ENCODE peak calls at places on chromosomes 2 and 18, in six cellular contexts. One of them, this sample, is unnamed.

GRCh38 chr2:42834161-42834560 is 41.8 kb upstream of the HAAO start:
- DNase-seq in BE2C: no peak
- DNase-seq in fibroblast of lung: no peak
- DNase-seq in left ventricle myocardium inferior: no peak
- DNase-seq in tibial nerve: no peak
- DNase-seq in AG04450: no peak
- DNase-seq in this sample: peak; percentile 58

GRCh38 chr2:194343167-194343566 is 1313.9 kb upstream of the SLC39A10 start:
- DNase-seq in AG04450: no peak
- DNase-seq in BE2C: no peak
- DNase-seq in tibial nerve: no peak
- DNase-seq in left ventricle myocardium inferior: no peak
- DNase-seq in fibroblast of lung: no peak
- DNase-seq in this sample: no peak

GRCh38 chr2:105114551-105114950 is 76.7 kb downstream of the MRPS9 start:
- DNase-seq in BE2C: no peak
- DNase-seq in left ventricle myocardium inferior: no peak
- DNase-seq in tibial nerve: no peak
- DNase-seq in AG04450: peak; percentile 48
- DNase-seq in fibroblast of lung: peak; percentile 67
- DNase-seq in this sample: no peak

GRCh38 chr2:189982777-189983394 is 79.6 kb downstream of the MSTN start:
- DNase-seq in AG04450: no peak
- DNase-seq in tibial nerve: no peak
- DNase-seq in BE2C: peak; percentile 12
- DNase-seq in left ventricle myocardium inferior: no peak
- DNase-seq in fibroblast of lung: no peak
- DNase-seq in this sample: no peak

GRCh38 chr2:30310411-30310810 is 79.1 kb downstream of the LBH start:
- DNase-seq in tibial nerve: no peak
- DNase-seq in AG04450: no peak
- DNase-seq in BE2C: no peak
- DNase-seq in left ventricle myocardium inferior: no peak
- DNase-seq in fibroblast of lung: no peak
- DNase-seq in this sample: no peak

GRCh38 chr18:31250902-31251301 is 67.1 kb upstream of the DSG1 start:
- DNase-seq in tibial nerve: no peak
- DNase-seq in AG04450: no peak
- DNase-seq in fibroblast of lung: no peak
- DNase-seq in left ventricle myocardium inferior: no peak
- DNase-seq in BE2C: no peak
- DNase-seq in this sample: no peak

GRCh38 chr2:110931648-110932047 is 189.1 kb upstream of the BCL2L11 start:
- DNase-seq in fibroblast of lung: peak; percentile 34
- DNase-seq in AG04450: no peak
- DNase-seq in left ventricle myocardium inferior: no peak
- DNase-seq in tibial nerve: no peak
- DNase-seq in BE2C: no peak
- DNase-seq in this sample: no peak

GRCh38 chr2:129504646-129505045 is 474.8 kb upstream of the RAB6C start:
- DNase-seq in AG04450: no peak
- DNase-seq in BE2C: no peak
- DNase-seq in tibial nerve: no peak
- DNase-seq in fibroblast of lung: no peak
- DNase-seq in left ventricle myocardium inferior: no peak
- DNase-seq in this sample: no peak

GRCh38 chr2:207891222-207891844 is 121.6 kb upstream of the FZD5 start:
- DNase-seq in tibial nerve: no peak
- DNase-seq in fibroblast of lung: no peak
- DNase-seq in BE2C: no peak
- DNase-seq in AG04450: no peak
- DNase-seq in left ventricle myocardium inferior: no peak
- DNase-seq in this sample: no peak

GRCh38 chr2:239953418-239954061 is 71.6 kb downstream of the NDUFA10 start:
- DNase-seq in tibial nerve: no peak
- DNase-seq in BE2C: no peak
- DNase-seq in left ventricle myocardium inferior: peak; percentile 22
- DNase-seq in AG04450: no peak
- DNase-seq in fibroblast of lung: peak; percentile 74
- DNase-seq in this sample: no peak

GRCh38 chr2:29113891-29114321 is 1.3 kb upstream of the CLIP4 start:
- DNase-seq in BE2C: peak; percentile 71
- DNase-seq in left ventricle myocardium inferior: peak; percentile 42
- DNase-seq in tibial nerve: peak; percentile 74
- DNase-seq in fibroblast of lung: peak; percentile 83
- DNase-seq in AG04450: no peak
- DNase-seq in this sample: no peak

GRCh38 chr2:157221394-157221988 is 36.0 kb upstream of the GALNT5 start:
- DNase-seq in left ventricle myocardium inferior: no peak
- DNase-seq in BE2C: no peak
- DNase-seq in fibroblast of lung: no peak
- DNase-seq in AG04450: no peak
- DNase-seq in tibial nerve: no peak
- DNase-seq in this sample: no peak

GRCh38 chr2:205352593-205352992 is 329.7 kb upstream of the NRP2 start:
- DNase-seq in BE2C: no peak
- DNase-seq in fibroblast of lung: peak; percentile 41
- DNase-seq in tibial nerve: no peak
- DNase-seq in AG04450: no peak
- DNase-seq in left ventricle myocardium inferior: no peak
- DNase-seq in this sample: no peak

GRCh38 chr2:55489467-55490062 is 30.0 kb upstream of the CFAP36 start:
- DNase-seq in BE2C: no peak
- DNase-seq in tibial nerve: no peak
- DNase-seq in left ventricle myocardium inferior: no peak
- DNase-seq in fibroblast of lung: no peak
- DNase-seq in AG04450: no peak
- DNase-seq in this sample: no peak

GRCh38 chr2:74206180-74206688 is 7.8 kb downstream of the MTHFD2 start:
- DNase-seq in fibroblast of lung: peak; percentile 38
- DNase-seq in tibial nerve: peak; percentile 25
- DNase-seq in BE2C: no peak
- DNase-seq in left ventricle myocardium inferior: no peak
- DNase-seq in AG04450: no peak
- DNase-seq in this sample: no peak

GRCh38 chr2:70957838-70958237 is 20.6 kb upstream of the ANKRD53 start:
- DNase-seq in AG04450: no peak
- DNase-seq in tibial nerve: no peak
- DNase-seq in BE2C: no peak
- DNase-seq in fibroblast of lung: no peak
- DNase-seq in left ventricle myocardium inferior: no peak
- DNase-seq in this sample: no peak

GRCh38 chr2:66239655-66240054 is 195.3 kb upstream of the MEIS1 start:
- DNase-seq in fibroblast of lung: no peak
- DNase-seq in left ventricle myocardium inferior: peak; percentile 40
- DNase-seq in BE2C: no peak
- DNase-seq in AG04450: no peak
- DNase-seq in tibial nerve: no peak
- DNase-seq in this sample: no peak

GRCh38 chr2:52879561-52879960 is 888.0 kb upstream of the CHAC2 start:
- DNase-seq in tibial nerve: no peak
- DNase-seq in left ventricle myocardium inferior: no peak
- DNase-seq in BE2C: no peak
- DNase-seq in fibroblast of lung: peak; percentile 6
- DNase-seq in AG04450: peak; percentile 80
- DNase-seq in this sample: no peak

GRCh38 chr2:74893332-74893731 is 59.4 kb downstream of the HK2 start:
- DNase-seq in AG04450: no peak
- DNase-seq in fibroblast of lung: peak; percentile 88
- DNase-seq in BE2C: no peak
- DNase-seq in tibial nerve: no peak
- DNase-seq in left ventricle myocardium inferior: no peak
- DNase-seq in this sample: no peak

GRCh38 chr2:238127165-238128060 is 11.1 kb upstream of the KLHL30 start:
- DNase-seq in tibial nerve: no peak
- DNase-seq in AG04450: peak; percentile 24
- DNase-seq in fibroblast of lung: peak; percentile 22
- DNase-seq in BE2C: no peak
- DNase-seq in left ventricle myocardium inferior: no peak
- DNase-seq in this sample: no peak

GRCh38 chr2:112634153-112634873 is 11.4 kb upstream of the SLC20A1 start:
- DNase-seq in tibial nerve: no peak
- DNase-seq in AG04450: no peak
- DNase-seq in BE2C: no peak
- DNase-seq in left ventricle myocardium inferior: no peak
- DNase-seq in fibroblast of lung: no peak
- DNase-seq in this sample: peak; percentile 53

GRCh38 chr2:173452436-173452835 is 97.8 kb downstream of the CDCA7 start:
- DNase-seq in tibial nerve: no peak
- DNase-seq in fibroblast of lung: no peak
- DNase-seq in AG04450: no peak
- DNase-seq in left ventricle myocardium inferior: no peak
- DNase-seq in BE2C: no peak
- DNase-seq in this sample: no peak

GRCh38 chr2:50491541-50492114 is 540.3 kb downstream of the NRXN1 start:
- DNase-seq in BE2C: peak; percentile 7
- DNase-seq in left ventricle myocardium inferior: no peak
- DNase-seq in fibroblast of lung: peak; percentile 20
- DNase-seq in tibial nerve: no peak
- DNase-seq in AG04450: peak; percentile 20
- DNase-seq in this sample: no peak

GRCh38 chr18:80200171-80200931 is 47.0 kb downstream of the PARD6G start:
- DNase-seq in tibial nerve: no peak
- DNase-seq in left ventricle myocardium inferior: no peak
- DNase-seq in AG04450: no peak
- DNase-seq in fibroblast of lung: no peak
- DNase-seq in BE2C: peak; percentile 37
- DNase-seq in this sample: no peak
- TF ChIP-seq CTCF in tibial nerve: no peak
- TF ChIP-seq CTCF in left ventricle myocardium inferior: peak; percentile 17
- TF ChIP-seq CTCF in AG04450: peak; percentile 14
- TF ChIP-seq CTCF in fibroblast of lung: peak; percentile 48
- TF ChIP-seq CTCF in BE2C: peak; percentile 51
- TF ChIP-seq CTCF in this sample: no peak

DNA sequence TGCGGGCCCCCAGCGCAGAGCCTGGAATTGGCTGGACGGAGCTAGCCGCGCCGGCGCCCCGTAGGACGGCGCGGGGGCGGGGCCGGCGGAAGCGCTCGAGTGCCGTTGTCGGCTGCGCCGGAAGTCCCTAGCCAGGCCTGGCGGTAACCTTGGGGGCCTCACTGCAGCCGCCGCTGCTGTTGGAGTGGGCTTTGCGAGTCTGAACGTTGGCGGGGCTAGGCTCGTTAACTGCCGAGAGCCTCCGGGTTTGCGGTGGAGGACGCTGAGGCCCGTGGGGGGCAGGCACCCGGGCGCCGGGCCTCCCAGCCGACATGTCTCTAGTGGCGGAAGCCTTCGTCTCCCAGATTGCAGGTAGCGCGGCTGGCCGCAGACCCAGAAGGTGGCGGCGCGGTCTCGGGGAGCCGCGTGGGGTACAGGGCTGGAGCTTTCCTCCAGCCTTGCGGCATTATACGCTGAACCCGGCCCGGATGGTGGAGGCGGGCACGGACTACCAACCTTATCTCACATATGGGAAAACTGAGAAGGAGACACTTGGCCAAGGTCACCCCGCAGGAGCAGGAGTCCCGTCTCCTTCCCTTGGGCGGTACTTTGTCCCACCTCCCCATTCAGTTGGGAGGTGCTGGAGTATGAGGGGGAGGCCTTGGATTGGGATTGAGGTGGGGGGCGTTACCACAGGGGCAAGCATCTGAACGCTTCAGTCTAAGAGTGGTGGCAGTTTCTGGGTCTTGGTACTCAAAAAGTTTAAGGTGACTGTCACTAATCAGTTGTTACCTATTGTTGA is at the start of gene MTX2:
- DNase-seq in BE2C: peak; percentile 80
- DNase-seq in left ventricle myocardium inferior: peak; percentile 74
- DNase-seq in tibial nerve: peak; percentile 19
- DNase-seq in fibroblast of lung: peak; percentile 73
- DNase-seq in AG04450: peak; percentile 18
- DNase-seq in this sample: peak; percentile 82
- TF ChIP-seq CTCF in BE2C: peak; percentile 2
- TF ChIP-seq CTCF in left ventricle myocardium inferior: peak; percentile 43
- TF ChIP-seq CTCF in tibial nerve: no peak
- TF ChIP-seq CTCF in fibroblast of lung: no peak
- TF ChIP-seq CTCF in AG04450: no peak
- TF ChIP-seq CTCF in this sample: peak; percentile 39

GRCh38 chr2:9333591-9334171 is 89.6 kb downstream of the ITGB1BP1 start:
- DNase-seq in AG04450: peak; percentile 70
- DNase-seq in left ventricle myocardium inferior: peak; percentile 29
- DNase-seq in fibroblast of lung: peak; percentile 88
- DNase-seq in tibial nerve: peak; percentile 65
- DNase-seq in BE2C: peak; percentile 66
- DNase-seq in this sample: peak; percentile 72
- TF ChIP-seq CTCF in AG04450: peak; percentile 84
- TF ChIP-seq CTCF in left ventricle myocardium inferior: peak; percentile 80
- TF ChIP-seq CTCF in fibroblast of lung: peak; percentile 93
- TF ChIP-seq CTCF in tibial nerve: peak; percentile 33
- TF ChIP-seq CTCF in BE2C: peak; percentile 90
- TF ChIP-seq CTCF in this sample: peak; percentile 72

DNA sequence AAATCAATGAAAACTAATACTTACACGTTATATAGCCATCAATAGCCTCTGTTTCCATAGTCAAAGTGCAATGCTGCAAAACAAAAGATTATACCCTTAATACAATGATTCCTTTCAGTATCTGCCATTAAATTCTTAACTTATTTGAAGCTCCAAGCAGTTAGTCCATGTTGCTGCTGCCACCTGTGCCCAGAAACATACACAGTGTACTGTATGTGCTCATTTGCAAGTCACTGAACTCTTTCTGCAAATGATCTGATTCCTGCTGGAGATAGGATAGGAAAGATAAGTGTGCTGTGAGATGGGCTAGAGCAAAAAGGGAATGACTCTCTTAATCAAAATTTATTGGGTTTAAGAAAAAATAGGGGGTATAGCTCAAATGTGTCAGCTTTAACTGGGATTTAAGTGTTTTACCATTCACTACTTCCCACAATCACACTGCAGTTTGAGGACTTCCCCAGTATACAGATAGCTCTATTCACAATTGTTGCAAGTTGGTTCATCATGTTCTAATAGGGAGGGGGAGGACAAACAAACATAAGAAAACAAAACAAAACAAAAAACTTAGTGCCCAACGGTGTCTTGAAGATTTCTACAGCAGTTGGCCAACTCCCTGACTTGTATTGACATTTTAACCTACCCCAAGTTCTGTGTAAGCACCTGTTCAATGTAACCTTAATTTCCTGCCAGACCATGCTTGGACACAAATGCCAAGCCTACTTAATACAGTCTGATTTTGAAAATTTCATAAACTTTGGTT is 2.7 kb downstream of the IKZF2 start:
- DNase-seq in AG04450: no peak
- DNase-seq in BE2C: no peak
- DNase-seq in tibial nerve: no peak
- DNase-seq in fibroblast of lung: no peak
- DNase-seq in left ventricle myocardium inferior: no peak
- DNase-seq in this sample: no peak
- TF ChIP-seq CTCF in AG04450: no peak
- TF ChIP-seq CTCF in BE2C: no peak
- TF ChIP-seq CTCF in tibial nerve: no peak
- TF ChIP-seq CTCF in fibroblast of lung: no peak
- TF ChIP-seq CTCF in left ventricle myocardium inferior: no peak
- TF ChIP-seq CTCF in this sample: no peak